ENCODE peak calls at places on chromosomes 7 and 10, in six cellular contexts. V is HCT116, J is WTC11, C is A549, M is SK-N-SH, U is endothelial cell of umbilical vein. G is an unnamed sample.

GRCh38 chr7:134932707-134933370 is 53.5 kb upstream of the AGBL3 start:
- DNase-seq in V (no peak), J (no peak), C (no peak), M (no peak), U (no peak), G (no peak)

GRCh38 chr10:104581884-104582603 is 59.0 kb upstream of the SORCS3 start:
- DNase-seq in V (no peak), J (no peak), C (no peak), M (no peak), U (no peak), G (no peak)

GRCh38 chr10:69497235-69497561 is 45.9 kb downstream of the TSPAN15 start:
- DNase-seq in V (no peak), J (no peak), C (no peak), M (no peak), U (no peak), G (no peak)

GRCh38 chr7:128947854-128948253 is 10.1 kb downstream of the IRF5 start:
- DNase-seq in V (no peak), J (no peak), C (no peak), M (peak), U (no peak), G (peak)

GRCh38 chr10:32338262-32338661 is 8.7 kb downstream of the EPC1 start:
- DNase-seq in V (no peak), J (no peak), C (no peak), M (no peak), U (no peak), G (no peak)

GRCh38 chr10:46255696-46256355 is 31.0 kb upstream of the ANTXRL start:
- DNase-seq in V (peak), J (peak), C (peak), M (peak), U (peak), G (peak)

GRCh38 chr10:3272300-3272699 is 99.7 kb upstream of the PITRM1 start:
- DNase-seq in V (no peak), J (no peak), C (no peak), M (no peak), U (peak), G (no peak)

GRCh38 chr10:122112625-122113160 is 123.7 kb downstream of the TACC2 start:
- DNase-seq in V (peak), J (peak), C (peak), M (peak), U (peak), G (peak)

GRCh38 chr10:78953124-78954008 is 115.4 kb upstream of the ZMIZ1 start:
- DNase-seq in V (no peak), J (no peak), C (no peak), M (no peak), U (no peak), G (peak)

GRCh38 chr10:133442191-133442966 is 11.4 kb upstream of the SCART1 start:
- DNase-seq in V (no peak), J (no peak), C (no peak), M (peak), U (no peak), G (peak)

GRCh38 chr7:48424731-48425130 is 253.5 kb downstream of the ABCA13 start:
- DNase-seq in V (no peak), J (peak), C (peak), M (peak), U (no peak), G (peak)

GRCh38 chr10:20006169-20006870 is 190.1 kb downstream of the PLXDC2 start:
- DNase-seq in V (no peak), J (no peak), C (no peak), M (no peak), U (no peak), G (no peak)

GRCh38 chr7:24378871-24379608 is 95.0 kb downstream of the NPY start:
- DNase-seq in V (peak), J (no peak), C (peak), M (no peak), U (no peak), G (no peak)

GRCh38 chr10:122402548-122403131 is 28.1 kb downstream of the PLEKHA1 start:
- DNase-seq in V (no peak), J (no peak), C (no peak), M (no peak), U (no peak), G (no peak)

GRCh38 chr10:32360241-32360640 is 13.3 kb upstream of the EPC1 start:
- DNase-seq in V (no peak), J (no peak), C (no peak), M (no peak), U (no peak), G (no peak)

GRCh38 chr10:89281606-89282395 is 20.0 kb upstream of the IFIT2 start:
- DNase-seq in V (no peak), J (no peak), C (no peak), M (no peak), U (no peak), G (no peak)

GRCh38 chr10:10353326-10353725 is 664.3 kb upstream of the CELF2 start:
- DNase-seq in V (no peak), J (no peak), C (no peak), M (no peak), U (no peak), G (no peak)

GRCh38 chr7:152341039-152341913 is 94.5 kb downstream of the KMT2C start:
- DNase-seq in V (peak), J (no peak), C (peak), M (peak), U (peak), G (peak)

GRCh38 chr7:12623885-12624498 is 53.5 kb downstream of the SCIN start:
- DNase-seq in V (peak), J (no peak), C (peak), M (peak), U (peak), G (peak)

GRCh38 chr10:124709862-124710261 is 34.3 kb downstream of the FAM53B start:
- DNase-seq in V (no peak), J (no peak), C (no peak), M (no peak), U (no peak), G (no peak)

GRCh38 chr10:103709341-103709920 is 145.9 kb downstream of the SH3PXD2A start:
- DNase-seq in V (peak), J (no peak), C (no peak), M (no peak), U (peak), G (no peak)

GRCh38 chr10:101573885-101574284 is 14.2 kb downstream of the POLL start:
- DNase-seq in V (no peak), J (no peak), C (no peak), M (peak), U (no peak), G (no peak)

DNA sequence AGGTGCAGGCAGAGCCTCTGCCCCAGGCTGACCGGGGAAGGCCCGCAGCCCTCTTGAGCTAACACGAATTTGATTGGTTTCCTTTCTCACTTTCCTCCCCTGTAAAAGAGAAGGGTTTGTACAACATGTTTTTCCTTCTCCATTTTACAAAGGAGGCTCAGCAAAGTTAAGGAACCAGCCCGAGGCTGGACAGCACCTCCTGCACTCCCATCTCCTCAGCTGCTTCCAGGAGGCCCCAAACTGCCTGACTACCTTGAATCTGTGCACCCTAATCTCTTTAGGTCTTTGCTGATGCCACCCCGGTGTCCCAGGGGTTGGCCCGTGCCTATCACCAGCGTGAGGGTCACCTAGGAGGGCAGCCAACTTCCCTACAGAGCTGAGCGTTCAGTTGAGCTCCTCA is 4.2 kb downstream of the ALKBH4 start:
- DNase-seq in V (no peak), J (no peak), C (no peak), M (no peak), U (no peak), G (no peak)
- TF ChIP-seq MAX in V (no peak), J (no peak), C (no peak), M (no peak), U (no peak), G (no peak)

DNA sequence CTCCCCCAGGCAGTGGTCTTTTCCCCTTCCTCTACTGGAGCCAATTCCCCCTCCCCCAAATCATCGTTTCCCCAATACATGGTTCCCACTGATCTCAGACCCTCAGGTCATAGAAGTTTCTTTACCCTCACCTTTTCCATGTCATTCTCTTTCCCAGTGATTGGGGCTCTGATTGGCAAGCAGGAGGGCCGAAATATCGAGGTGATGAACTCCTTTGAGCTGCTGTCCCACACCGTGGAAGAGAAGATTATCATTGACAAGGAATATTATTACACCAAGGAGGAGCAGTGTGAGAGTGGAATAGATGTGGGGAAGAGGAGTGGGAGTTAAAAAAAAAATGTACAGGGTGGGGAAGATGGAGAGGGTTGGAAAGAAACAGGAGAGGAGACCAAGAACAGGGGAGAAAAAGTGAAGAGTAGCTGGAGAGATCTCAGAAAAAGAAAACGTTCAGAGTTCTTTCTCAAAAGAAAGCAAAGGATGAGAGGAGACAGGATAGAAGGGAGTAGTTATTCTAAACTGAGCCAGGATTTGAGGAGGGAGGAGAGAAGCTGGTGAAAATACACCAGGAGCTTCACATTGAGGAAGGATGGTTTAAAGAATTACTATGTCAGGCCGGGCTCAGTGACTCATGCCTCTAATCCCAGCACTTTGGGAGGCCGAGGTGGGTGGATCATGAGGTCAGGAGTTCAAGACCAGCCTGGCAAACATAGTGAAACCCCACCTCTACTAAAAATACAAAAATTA is 861 bp downstream of the COPS6 start:
- DNase-seq in V (no peak), J (no peak), C (no peak), M (no peak), U (no peak), G (no peak)
- TF ChIP-seq MAX in V (no peak), J (no peak), C (no peak), M (no peak), U (no peak), G (no peak)

DNA sequence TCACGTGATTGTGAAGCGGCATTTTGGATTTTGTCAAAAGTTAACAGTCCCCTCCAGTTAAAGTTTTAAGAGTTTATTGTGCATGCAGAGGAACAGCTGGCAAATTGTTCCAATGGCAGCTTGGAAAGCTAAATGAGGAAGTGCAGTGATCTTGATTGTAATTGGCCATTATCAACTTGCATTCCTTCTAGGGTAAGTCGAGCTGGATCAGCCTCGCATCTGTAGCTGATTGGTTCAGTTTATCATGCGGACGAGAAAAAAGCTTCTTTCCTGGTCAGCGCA is 566 bp downstream of the ZNF789 start:
- DNase-seq in V (peak), J (no peak), C (peak), M (peak), U (peak), G (peak)
- TF ChIP-seq MAX in V (no peak), J (no peak), C (no peak), M (no peak), U (no peak), G (peak)

GRCh38 chr7:90210475-90210874 is 1.1 kb upstream of the STEAP2 start:
- DNase-seq in V (no peak), J (no peak), C (no peak), M (no peak), U (no peak), G (no peak)

GRCh38 chr7:90210925-90211324 is 615 bp upstream of the STEAP2 start:
- DNase-seq in V (no peak), J (peak), C (no peak), M (peak), U (no peak), G (no peak)

GRCh38 chr7:90209776-90210175 is 1.8 kb upstream of the STEAP2 start:
- DNase-seq in V (no peak), J (no peak), C (no peak), M (no peak), U (no peak), G (no peak)

GRCh38 chr7:90212149-90212495 is 582 bp downstream of the STEAP2 start:
- DNase-seq in V (no peak), J (no peak), C (peak), M (no peak), U (no peak), G (no peak)

DNA sequence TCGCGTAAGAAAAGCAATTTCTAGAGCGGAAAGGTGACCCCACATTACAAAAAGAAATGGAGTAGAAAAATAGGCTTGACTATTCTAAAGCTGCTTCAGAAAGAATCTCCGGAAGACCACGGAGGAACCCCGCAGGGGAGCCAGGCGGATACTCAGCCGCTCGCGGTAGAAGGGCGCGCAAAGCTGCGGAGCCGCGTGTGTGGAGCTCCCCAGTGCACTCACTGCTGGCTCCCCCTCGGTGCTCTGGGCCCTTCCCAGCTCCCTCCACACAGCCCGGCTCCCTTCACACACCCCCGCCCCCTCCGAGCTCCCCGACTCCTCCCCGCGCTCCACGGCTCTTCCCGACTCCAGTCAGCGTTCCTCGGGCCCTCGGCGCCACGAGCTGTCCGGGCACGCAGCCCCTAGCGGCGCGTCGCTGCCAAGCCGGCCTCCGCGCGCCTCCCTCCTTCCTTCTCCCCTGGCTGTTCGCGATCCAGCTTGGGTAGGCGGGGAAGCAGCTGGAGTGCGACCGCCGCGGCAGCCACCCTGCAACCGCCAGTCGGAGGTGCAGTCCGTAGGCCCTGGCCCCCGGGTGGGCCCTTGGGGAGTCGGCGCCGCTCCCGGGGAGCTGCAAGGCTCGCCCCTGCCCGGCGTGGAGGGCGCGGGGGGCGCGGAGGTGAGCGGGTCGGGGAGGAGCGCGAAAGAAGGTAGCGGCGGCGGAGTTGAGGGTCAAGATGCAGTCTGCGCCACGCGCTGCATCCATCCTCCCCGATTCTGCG is at the start of gene STEAP2:
- DNase-seq in V (peak), J (peak), C (peak), M (peak), U (peak), G (peak)
- TF ChIP-seq MAX in V (peak), J (peak), C (peak), M (peak), U (no peak), G (no peak)

GRCh38 chr7:82250598-82250997 is 193.0 kb downstream of the CACNA2D1 start:
- DNase-seq in V (no peak), J (no peak), C (no peak), M (no peak), U (no peak), G (no peak)

GRCh38 chr7:82249979-82250378 is 193.6 kb downstream of the CACNA2D1 start:
- DNase-seq in V (no peak), J (no peak), C (no peak), M (no peak), U (no peak), G (no peak)

GRCh38 chr7:82244947-82245346 is 198.6 kb downstream of the CACNA2D1 start:
- DNase-seq in V (no peak), J (no peak), C (no peak), M (no peak), U (no peak), G (no peak)

DNA sequence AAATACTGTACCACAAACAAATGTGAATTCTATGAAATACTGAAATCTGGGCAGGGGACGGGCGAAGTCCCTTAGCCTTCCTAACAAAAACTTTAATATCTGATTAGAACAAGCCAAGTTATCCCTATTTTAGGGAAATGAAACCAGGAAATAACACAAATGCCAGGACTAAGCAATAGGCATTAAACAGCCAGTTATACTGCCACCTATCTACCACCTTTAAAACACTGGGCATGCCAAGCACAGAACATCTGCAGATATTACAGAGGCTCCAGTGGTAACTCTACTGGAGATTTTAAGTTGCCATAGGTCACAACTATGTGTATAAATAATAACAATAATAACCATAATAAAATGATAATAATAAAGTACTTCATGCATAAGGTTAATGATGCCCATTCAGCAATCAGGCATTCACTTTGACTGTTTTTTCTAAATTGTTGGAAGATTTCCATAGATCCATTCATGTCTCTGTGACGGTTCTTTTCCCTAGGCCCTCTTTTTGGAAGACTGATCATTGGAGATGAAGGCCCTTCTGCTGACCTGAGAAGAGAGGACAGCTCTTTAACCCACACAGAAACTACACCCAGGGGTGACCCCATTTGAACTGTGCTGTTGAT is 195.7 kb downstream of the CACNA2D1 start:
- DNase-seq in V (peak), J (no peak), C (peak), M (peak), U (no peak), G (peak)
- TF ChIP-seq MAX in V (no peak), J (no peak), C (no peak), M (no peak), U (no peak), G (no peak)

GRCh38 chr10:77159538-77160110 is 478.0 kb downstream of the KCNMA1 start:
- DNase-seq in V (no peak), J (no peak), C (no peak), M (no peak), U (no peak), G (no peak)
- TF ChIP-seq MAX in V (no peak), J (no peak), C (no peak), M (no peak), U (no peak), G (no peak)

GRCh38 chr7:157808042-157808441 is 471.2 kb downstream of the DNAJB6 start:
- DNase-seq in V (no peak), J (no peak), C (no peak), M (no peak), U (no peak), G (no peak)

GRCh38 chr7:157806711-157807110 is 469.9 kb downstream of the DNAJB6 start:
- DNase-seq in V (no peak), J (no peak), C (no peak), M (no peak), U (no peak), G (no peak)

GRCh38 chr7:157805716-157806115 is 468.9 kb downstream of the DNAJB6 start:
- DNase-seq in V (no peak), J (no peak), C (no peak), M (peak), U (no peak), G (no peak)

GRCh38 chr7:157809154-157809862 is 472.5 kb downstream of the DNAJB6 start:
- DNase-seq in V (no peak), J (no peak), C (no peak), M (no peak), U (no peak), G (no peak)

DNA sequence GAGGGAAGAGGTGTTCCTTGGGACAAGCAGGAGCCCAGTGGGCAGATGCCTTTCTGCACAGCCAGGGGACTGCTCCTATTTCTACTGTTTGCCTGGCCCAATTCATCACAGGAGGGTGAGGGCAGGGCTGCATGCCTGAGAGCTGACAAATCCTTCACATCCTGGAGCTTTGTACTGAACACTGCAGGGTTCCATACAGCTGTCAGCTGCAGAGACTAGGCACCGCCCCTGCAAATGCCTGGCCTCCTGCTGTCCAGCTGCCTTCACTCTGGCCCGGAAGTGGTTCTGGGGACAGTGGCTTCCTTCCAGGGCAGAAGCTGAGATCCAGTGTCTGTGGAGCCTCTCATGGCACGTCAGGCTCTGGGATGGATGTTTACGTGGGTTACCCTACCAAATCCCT is 470.7 kb downstream of the DNAJB6 start:
- DNase-seq in V (peak), J (no peak), C (no peak), M (no peak), U (no peak), G (no peak)
- TF ChIP-seq MAX in V (no peak), J (no peak), C (no peak), M (no peak), U (no peak), G (no peak)

DNA sequence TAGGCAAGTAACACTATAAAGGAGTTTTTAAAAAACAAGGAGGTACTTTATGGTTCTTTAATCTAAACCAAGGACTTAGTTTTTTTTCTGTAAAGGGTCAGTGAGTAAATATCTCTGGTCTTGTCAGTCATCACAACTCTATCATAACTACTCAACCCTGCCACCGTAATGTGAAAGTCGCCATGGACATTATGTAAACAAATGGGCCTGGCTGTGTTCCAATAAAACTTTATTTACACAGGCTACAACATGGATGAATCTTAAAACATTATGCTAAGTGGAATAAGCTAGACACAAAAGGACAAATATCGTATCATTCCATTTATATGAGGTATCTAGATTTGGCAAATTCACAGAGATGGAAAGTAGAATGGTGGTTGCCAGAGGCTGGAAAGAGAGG is 60.8 kb upstream of the SP4 start:
- DNase-seq in V (no peak), J (no peak), C (no peak), M (no peak), U (peak), G (no peak)
- TF ChIP-seq MAX in V (no peak), J (no peak), C (no peak), M (no peak), U (no peak), G (no peak)

G was measured in NB4.